ENCODE peak calls at places on chromosome 4, in five cellular contexts. C is ovary, L is heart right ventricle, Q is heart left ventricle, T is breast epithelium. U is an unnamed sample. For H3K4me1, the result is how much of the 10 kb centered on the place peaks cover.

GRCh38 chr4:151339472-151339871 is 14.1 kb upstream of the SH3D19 start:
- DNase-seq in Q (no peak), C (no peak), L (no peak), T (no peak), U (no peak)

GRCh38 chr4:52106701-52107100 is 55.6 kb downstream of the SPATA18 start:
- DNase-seq in Q (no peak), C (no peak), L (no peak), T (no peak), U (no peak)

GRCh38 chr4:10028910-10029309 is 7.6 kb upstream of the SLC2A9 start:
- DNase-seq in T (no peak), C (no peak), Q (no peak), L (no peak), U (no peak)

GRCh38 chr4:74032064-74032463 is 6.4 kb downstream of the CXCL3 start:
- DNase-seq in L (peak), C (no peak), T (no peak), Q (no peak), U (no peak)

GRCh38 chr4:15385928-15386327 is 41.9 kb upstream of the C1QTNF7 start:
- DNase-seq in C (no peak), L (no peak), T (no peak), Q (peak), U (peak)

GRCh38 chr4:8840006-8840793 is 31.4 kb downstream of the HMX1 start:
- DNase-seq in T (peak), C (no peak), Q (peak), L (no peak), U (peak)

GRCh38 chr4:957581-958313 is 15.6 kb downstream of the DGKQ start:
- DNase-seq in L (no peak), T (no peak), Q (peak), C (peak), U (peak)

GRCh38 chr4:100651499-100652165 is 133.8 kb upstream of the EMCN start:
- DNase-seq in L (no peak), C (no peak), T (no peak), Q (no peak), U (no peak)

GRCh38 chr4:160276785-160277325 is 1174.0 kb downstream of the RAPGEF2 start:
- DNase-seq in C (no peak), Q (no peak), L (no peak), T (no peak), U (no peak)

GRCh38 chr4:154982187-154983047 is 201.3 kb downstream of the RBM46 start:
- DNase-seq in L (peak), Q (peak), T (peak), C (peak), U (peak)

GRCh38 chr4:21447320-21448055 is 501.1 kb downstream of the KCNIP4 start:
- DNase-seq in Q (no peak), L (no peak), T (no peak), C (no peak), U (no peak)

GRCh38 chr4:116357758-116358157 is 727.6 kb downstream of the TRAM1L1 start:
- DNase-seq in Q (no peak), C (no peak), T (no peak), L (no peak), U (no peak)

GRCh38 chr4:128354205-128354821 is 66.7 kb upstream of the PGRMC2 start:
- DNase-seq in Q (peak), L (peak), T (no peak), C (peak), U (no peak)

GRCh38 chr4:36317731-36318130 is 36.3 kb downstream of the DTHD1 start:
- DNase-seq in C (no peak), T (no peak), Q (no peak), L (no peak), U (no peak)

GRCh38 chr4:128287871-128288688 is 467 bp upstream of the PGRMC2 start:
- DNase-seq in Q (peak), L (peak), T (peak), C (peak), U (peak)

GRCh38 chr4:177033130-177033529 is 240.4 kb upstream of the VEGFC start:
- DNase-seq in Q (no peak), C (no peak), T (no peak), L (no peak), U (no peak)

GRCh38 chr4:108173599-108174057 is 4.9 kb upstream of the LEF1 start:
- DNase-seq in Q (no peak), T (no peak), L (no peak), C (no peak), U (no peak)
- H3K4me3 ChIP-seq in Q (peak), T (peak), L (peak), C (peak), U (peak)

DNA sequence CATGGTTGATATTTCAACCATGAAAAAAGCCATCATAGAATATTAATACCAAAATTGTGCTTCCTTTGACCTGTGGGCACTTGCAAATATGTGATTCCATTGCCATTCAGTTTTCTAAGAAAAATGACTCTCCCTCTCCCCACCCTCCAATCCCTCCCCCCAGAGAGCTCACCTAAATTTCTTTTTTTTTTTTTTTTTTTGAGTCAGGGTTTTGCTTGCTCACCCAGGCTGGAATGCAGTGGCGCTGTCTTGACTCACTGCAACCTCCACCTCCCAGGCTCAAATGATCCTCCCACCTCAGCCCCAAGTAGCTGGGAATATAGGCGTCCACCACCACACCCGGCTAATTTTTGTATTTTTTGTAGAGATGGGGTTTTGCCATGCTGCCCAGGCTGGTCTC is 47.0 kb downstream of the SNX25 start:
- DNase-seq in Q (no peak), T (no peak), L (no peak), C (no peak), U (no peak)
- H3K4me1 ChIP-seq in Q (under half), T (under half), L (under half), C (under half), U (under half)

GRCh38 chr4:152734699-152735050 is 44.9 kb downstream of the TIGD4 start:
- DNase-seq in T (no peak), C (no peak), L (no peak), Q (no peak), U (no peak)

GRCh38 chr4:152738812-152739211 is 40.7 kb downstream of the TIGD4 start:
- DNase-seq in T (no peak), C (no peak), L (no peak), Q (no peak), U (no peak)

GRCh38 chr4:152735918-152736305 is 43.6 kb downstream of the TIGD4 start:
- DNase-seq in L (no peak), Q (no peak), T (no peak), C (no peak), U (no peak)

GRCh38 chr4:152734015-152734698 is 45.4 kb downstream of the TIGD4 start:
- DNase-seq in Q (no peak), C (no peak), T (no peak), L (no peak), U (no peak)

DNA sequence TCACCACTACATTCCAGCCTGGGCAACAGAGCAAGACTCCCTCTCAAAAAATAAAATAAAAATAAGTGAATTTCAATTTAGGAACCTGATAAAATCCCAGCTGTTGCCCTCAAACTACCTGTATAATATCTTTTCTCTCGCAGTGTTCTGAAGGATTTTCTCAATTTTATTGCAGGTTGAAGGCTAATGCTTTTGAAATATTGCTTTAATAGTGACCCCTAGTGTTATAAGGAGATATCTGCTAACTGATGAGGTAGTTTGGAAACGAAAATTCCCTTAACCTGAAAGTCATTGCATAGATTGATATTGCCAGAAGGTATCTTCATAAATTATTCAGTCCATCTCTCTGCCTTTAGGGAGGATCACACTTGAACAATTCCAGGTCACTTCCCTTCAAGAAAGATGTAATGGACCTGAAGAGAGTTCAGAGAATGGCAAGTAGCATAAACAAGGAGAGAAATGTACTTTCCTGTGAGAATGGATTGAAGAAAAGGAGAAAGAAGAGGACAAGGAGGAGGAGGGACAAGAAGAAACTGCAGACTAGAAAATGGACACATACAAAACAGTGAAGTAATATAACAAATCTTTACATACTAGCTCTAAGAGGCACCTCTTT is 44.1 kb downstream of the TIGD4 start:
- DNase-seq in T (no peak), C (no peak), Q (no peak), L (no peak), U (no peak)
- H3K4me3 ChIP-seq in T (no peak), C (no peak), Q (no peak), L (no peak), U (no peak)

DNA sequence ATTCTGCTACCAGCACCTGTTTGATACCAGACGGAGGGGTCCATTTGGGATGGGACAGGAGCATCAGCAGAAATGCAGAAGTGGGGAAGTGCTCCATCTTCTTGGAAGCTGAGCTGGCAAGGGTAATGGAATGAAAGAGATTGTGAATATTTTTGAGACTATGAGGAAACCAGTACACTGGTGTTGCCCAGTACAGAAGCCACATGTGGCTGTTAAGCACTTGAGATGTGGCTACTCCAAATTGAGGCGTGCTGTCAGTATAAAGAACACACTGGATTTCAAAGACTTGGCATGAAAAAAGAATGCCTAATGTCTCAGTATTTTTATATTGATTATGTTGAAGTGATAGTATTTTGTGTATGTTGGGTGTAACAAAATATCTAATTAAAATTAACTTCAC is 153.4 kb downstream of the PTTG2 start:
- DNase-seq in T (no peak), L (no peak), C (no peak), Q (no peak), U (no peak)
- H3K4me1 ChIP-seq in T (under half), L (half or more), C (under half), Q (under half), U (under half)

GRCh38 chr4:25861422-25861926 is 1.3 kb downstream of the SEL1L3 start:
- DNase-seq in Q (no peak), T (no peak), L (no peak), C (no peak), U (no peak)

GRCh38 chr4:25862411-25863346 is at the start of gene SEL1L3:
- DNase-seq in C (peak), L (no peak), Q (peak), T (no peak), U (no peak)

GRCh38 chr4:25863347-25863784 is 578 bp upstream of the SEL1L3 start:
- DNase-seq in L (no peak), Q (no peak), T (no peak), C (no peak), U (no peak)

GRCh38 chr4:25860586-25861421 is 2.0 kb downstream of the SEL1L3 start:
- DNase-seq in L (no peak), C (no peak), T (no peak), Q (no peak), U (no peak)

GRCh38 chr4:25861951-25862410 is 807 bp downstream of the SEL1L3 start:
- DNase-seq in L (peak), C (no peak), T (no peak), Q (no peak), U (no peak)
- H3K4me3 ChIP-seq in L (peak), C (peak), T (peak), Q (peak), U (peak)

GRCh38 chr4:107131295-107131694 is 95.2 kb upstream of the DKK2 start:
- DNase-seq in T (no peak), C (no peak), Q (no peak), L (no peak), U (no peak)
- H3K4me1 ChIP-seq in T (under half), C (under half), Q (under half), L (under half), U (under half)

GRCh38 chr4:3368334-3368733 is 73.4 kb upstream of the HGFAC start:
- DNase-seq in T (no peak), Q (no peak), C (no peak), L (no peak), U (no peak)

GRCh38 chr4:3371038-3371437 is 70.7 kb upstream of the HGFAC start:
- DNase-seq in T (no peak), L (no peak), C (no peak), Q (no peak), U (no peak)

GRCh38 chr4:3367866-3368265 is 73.9 kb upstream of the HGFAC start:
- DNase-seq in C (no peak), T (no peak), L (no peak), Q (no peak), U (no peak)

GRCh38 chr4:3369781-3370660 is 71.7 kb upstream of the HGFAC start:
- DNase-seq in L (peak), C (no peak), Q (peak), T (no peak), U (no peak)

GRCh38 chr4:3368841-3369760 is 72.7 kb upstream of the HGFAC start:
- DNase-seq in L (no peak), C (no peak), Q (no peak), T (no peak), U (no peak)
- H3K4me3 ChIP-seq in L (peak), C (no peak), Q (no peak), T (peak), U (peak)

GRCh38 chr4:184815046-184815877 is 10.5 kb downstream of the ACSL1 start:
- DNase-seq in T (peak), Q (peak), C (peak), L (peak), U (peak)
- H3K4me1 ChIP-seq in T (under half), Q (half or more), C (under half), L (half or more), U (under half)